ENCODE peak calls at places on chromosome X, in five cellular contexts. O is mammary epithelial cell, S is fibroblast of lung, E is transverse colon, R is MM.1S. L is an unnamed sample.

GRCh38 chrX:13376857-13377441 is 57.1 kb upstream of the ATXN3L start:
- DNase-seq in O (peak; percentile 97), S (peak; percentile 98), E (no peak), R (no peak), L (peak; percentile 78)

GRCh38 chrX:43813898-43814297 is 68.4 kb downstream of the MAOB start:
- DNase-seq in O (no peak), S (peak; percentile 29), E (no peak), R (no peak), L (peak; percentile 1)

GRCh38 chrX:20066968-20067708 is 49.6 kb downstream of the MAP7D2 start:
- DNase-seq in O (peak; percentile 52), S (peak; percentile 59), E (peak; percentile 22), R (peak; percentile 63), L (peak; percentile 7)

GRCh38 chrX:2406891-2407518 is 93.8 kb downstream of the DHRSX start:
- DNase-seq in O (no peak), S (no peak), E (no peak), R (no peak), L (no peak)

GRCh38 chrX:37613898-37614297 is 42.4 kb downstream of the LANCL3 start:
- DNase-seq in O (no peak), S (no peak), E (no peak), R (no peak), L (no peak)

GRCh38 chrX:133563705-133564104 is 148.4 kb upstream of the GPC4 start:
- DNase-seq in O (no peak), S (no peak), E (no peak), R (no peak), L (no peak)

GRCh38 chrX:3345281-3346081 is 971 bp downstream of the MXRA5 start:
- DNase-seq in O (peak; percentile 63), S (peak; percentile 11), E (no peak), R (no peak), L (peak; percentile 46)

GRCh38 chrX:151505796-151506195 is 57.7 kb upstream of the PASD1 start:
- DNase-seq in O (peak; percentile 21), S (no peak), E (no peak), R (no peak), L (peak; percentile 17)

GRCh38 chrX:153877571-153878261 is 8.3 kb downstream of the L1CAM start:
- DNase-seq in O (no peak), S (no peak), E (no peak), R (no peak), L (no peak)

DNA sequence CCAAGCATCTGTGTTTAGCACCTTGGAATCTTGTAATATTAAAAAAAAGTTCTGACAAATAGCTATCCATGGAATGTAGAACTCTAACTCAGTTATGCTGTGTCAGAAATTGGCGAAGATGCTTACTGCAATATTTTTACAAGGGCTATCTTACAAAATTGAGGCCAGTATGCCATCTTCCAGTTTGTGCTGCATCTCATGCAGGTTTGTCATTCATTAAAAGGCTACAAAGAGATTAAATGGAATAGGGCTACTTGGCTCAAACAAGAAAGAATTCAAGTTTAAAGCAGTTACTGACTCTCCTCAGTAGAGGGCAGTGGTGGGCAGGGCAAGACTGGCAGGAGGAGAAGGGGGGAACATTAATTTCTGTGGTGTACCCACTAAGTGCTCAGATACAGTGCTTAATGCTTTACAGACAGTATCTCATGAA is 66.5 kb downstream of the SHROOM4 start:
- DNase-seq in O (peak; percentile 8), S (peak; percentile 19), E (no peak), R (no peak), L (peak; percentile 6)
- H3K4me3 ChIP-seq in O (no peak overlapping the region), S (no peak overlapping the region), E (no peak overlapping the region), R (no peak overlapping the region), L (no peak overlapping the region)

GRCh38 chrX:18946157-18946556 is 37.8 kb downstream of the PHKA2 start:
- DNase-seq in O (no peak), S (no peak), E (no peak), R (no peak), L (no peak)

GRCh38 chrX:18945488-18945887 is 38.4 kb downstream of the PHKA2 start:
- DNase-seq in O (no peak), S (no peak), E (no peak), R (no peak), L (no peak)

GRCh38 chrX:18938710-18939109 is 45.2 kb downstream of the PHKA2 start:
- DNase-seq in O (no peak), S (peak; percentile 26), E (no peak), R (no peak), L (peak; percentile 21)

GRCh38 chrX:18944482-18944881 is 39.4 kb downstream of the PHKA2 start:
- DNase-seq in O (no peak), S (no peak), E (no peak), R (no peak), L (no peak)

DNA sequence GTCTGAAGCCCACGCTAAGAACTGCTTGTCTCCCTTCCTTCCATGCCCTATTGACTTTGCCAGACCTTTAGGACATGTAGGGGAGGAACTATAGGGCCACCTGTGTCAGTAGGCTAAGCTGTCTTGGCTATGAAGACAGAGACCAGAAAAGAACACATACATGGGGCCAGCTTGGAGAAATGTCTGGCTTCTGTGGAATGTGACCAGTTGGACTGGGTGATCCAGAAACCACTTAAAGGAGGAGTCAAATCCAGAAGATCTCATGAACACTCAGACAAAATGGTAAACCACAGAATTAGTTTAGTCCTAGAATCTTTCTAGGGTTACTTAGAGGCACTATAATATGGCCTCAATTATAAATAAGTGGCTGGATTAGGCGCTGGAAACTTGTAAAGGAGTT is 42.0 kb downstream of the PHKA2 start:
- DNase-seq in O (no peak), S (no peak), E (no peak), R (no peak), L (no peak)
- H3K36me3 ChIP-seq in O (no peaks in the 10 kb centered on the region), S (no peaks in the 10 kb centered on the region), E (no peaks in the 10 kb centered on the region), R (no peaks in the 10 kb centered on the region), L (peaks cover 10% of the 10 kb centered on the region)

DNA sequence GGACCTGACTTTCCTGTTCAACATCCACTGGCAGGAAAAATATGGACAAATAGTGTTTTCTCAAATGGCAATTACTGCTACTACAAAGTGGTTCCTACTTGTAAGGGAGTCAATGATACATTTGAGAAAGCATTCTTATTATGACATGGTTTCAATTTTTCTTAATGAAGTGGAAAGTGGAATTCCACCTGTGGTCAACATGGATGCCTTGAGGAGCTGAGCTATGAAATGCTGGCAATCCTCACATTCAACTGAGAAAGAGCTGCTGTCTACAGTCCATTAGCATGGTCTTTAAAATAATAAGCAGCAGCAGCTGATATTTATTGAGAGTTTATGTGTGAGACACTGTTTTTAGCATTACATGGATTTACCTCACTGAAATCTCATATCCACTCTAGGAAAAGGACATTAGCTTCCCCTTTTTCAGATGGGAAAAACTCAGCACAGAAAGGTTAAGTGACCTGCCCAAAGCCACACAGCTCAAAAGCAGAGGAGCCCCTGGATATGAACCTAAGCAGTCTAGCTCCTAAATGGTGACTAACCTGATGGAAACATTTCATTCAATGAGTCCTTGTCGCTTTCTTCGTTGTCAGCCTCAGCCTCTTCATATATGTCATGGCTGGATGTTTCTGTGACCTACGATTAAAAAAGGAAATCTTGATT is 29.2 kb downstream of the MAP7D3 start:
- DNase-seq in O (no peak), S (no peak), E (no peak), R (no peak), L (no peak)
- H3K27me3 ChIP-seq in O (no peaks in the 10 kb centered on the region), S (no peaks in the 10 kb centered on the region), E (no peaks in the 10 kb centered on the region), R (no peaks in the 10 kb centered on the region), L (no peaks in the 10 kb centered on the region)

DNA sequence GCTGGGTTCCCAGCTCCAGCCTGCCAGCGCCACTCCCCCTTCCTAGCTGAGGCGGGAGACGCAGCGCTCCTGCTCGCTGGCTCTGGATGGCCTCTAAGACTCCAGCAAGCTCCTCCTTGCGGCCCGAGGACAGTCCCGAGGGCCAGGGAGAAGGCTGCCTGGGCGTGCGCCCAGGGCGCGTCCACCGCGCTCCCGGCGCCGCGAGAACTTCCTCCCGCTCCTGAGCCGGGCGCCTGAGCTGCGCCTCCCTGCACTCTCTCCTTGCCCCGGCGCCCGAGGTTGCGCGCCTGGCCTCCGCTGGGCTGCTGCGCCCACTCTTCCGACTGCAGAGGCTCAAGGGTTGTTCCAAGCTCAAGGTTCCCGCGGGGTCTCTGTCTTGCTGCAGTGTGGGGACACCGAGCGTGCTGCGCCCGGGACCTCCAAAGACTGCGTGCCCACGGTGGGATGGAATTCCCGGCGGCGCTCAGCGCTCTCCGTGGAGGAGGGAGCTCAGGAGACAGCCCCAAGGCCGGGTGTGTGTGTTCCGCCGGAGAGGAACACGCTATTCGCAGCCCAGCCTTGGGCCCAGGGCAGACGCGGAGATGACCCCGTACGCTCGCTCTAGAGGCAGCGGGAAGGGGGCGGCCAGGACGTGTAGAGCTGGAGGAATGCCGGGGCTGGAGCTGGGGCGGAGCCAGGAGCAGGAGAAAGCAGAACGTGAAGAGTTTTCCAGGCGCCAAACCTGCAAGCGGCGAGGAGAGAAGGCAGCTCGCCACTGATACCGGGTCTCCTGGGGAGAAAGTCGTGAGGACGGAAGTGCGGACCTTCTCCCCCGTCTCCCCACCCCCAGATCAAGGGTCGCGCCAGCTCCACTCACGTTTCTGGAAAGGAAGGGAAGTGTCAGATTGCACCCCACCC is at the start of gene ARHGAP6:
- DNase-seq in O (peak; percentile 39), S (peak; percentile 77), E (peak; percentile 26), R (no peak), L (peak; percentile 62)
- H3K4me3 ChIP-seq in O (no peak within 1 kb of the TSS), S (peak within 1 kb of the TSS; percentile 62), E (peak within 1 kb of the TSS; percentile 33), R (no peak within 1 kb of the TSS), L (peak within 1 kb of the TSS; percentile 48)

GRCh38 chrX:130130990-130131389 is 20.7 kb upstream of the ELF4 start:
- DNase-seq in O (no peak), S (no peak), E (no peak), R (no peak), L (no peak)
- H3K36me3 ChIP-seq in O (peaks cover 10% of the 10 kb centered on the region), S (no peaks in the 10 kb centered on the region), E (no peaks in the 10 kb centered on the region), R (no peaks in the 10 kb centered on the region), L (peaks cover 6% of the 10 kb centered on the region)

DNA sequence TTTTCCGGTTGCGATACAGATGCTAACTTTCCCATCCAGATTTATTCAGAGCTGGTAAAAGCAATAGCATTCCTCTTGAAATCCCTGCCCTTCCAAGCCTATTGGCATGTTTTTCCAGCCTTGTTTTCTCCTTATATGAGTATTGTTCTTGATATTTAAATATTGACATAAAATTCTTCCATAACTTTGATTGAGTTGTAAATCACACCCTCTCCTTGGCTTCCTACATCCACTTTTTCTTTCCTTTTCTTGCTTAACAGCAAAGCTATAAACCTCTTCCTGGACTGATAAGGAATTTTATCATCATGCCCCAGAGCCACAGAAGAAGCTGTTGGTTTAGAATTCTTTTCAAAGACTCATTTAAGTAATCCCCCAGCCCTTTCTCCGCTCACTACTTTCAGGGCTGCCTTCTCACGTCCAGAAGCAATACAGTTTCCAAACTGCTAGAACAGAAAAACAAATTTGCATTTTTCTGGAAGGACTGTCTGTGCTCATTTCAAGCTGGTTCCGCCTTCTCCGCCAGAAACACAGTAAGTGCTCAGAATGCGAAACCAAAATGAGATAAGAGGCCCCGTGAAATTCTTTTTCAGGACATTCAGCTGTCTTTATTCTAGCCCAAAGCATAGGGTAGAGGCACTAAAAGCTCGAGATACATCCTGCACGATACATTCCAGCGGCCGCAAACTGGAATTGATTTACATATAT is 922 bp downstream of the MID1 start:
- DNase-seq in O (no peak), S (no peak), E (no peak), R (peak; percentile 58), L (no peak)
- H3K27me3 ChIP-seq in O (no peaks in the 10 kb centered on the region), S (no peaks in the 10 kb centered on the region), E (no peaks in the 10 kb centered on the region), R (no peaks in the 10 kb centered on the region), L (no peaks in the 10 kb centered on the region)

DNA sequence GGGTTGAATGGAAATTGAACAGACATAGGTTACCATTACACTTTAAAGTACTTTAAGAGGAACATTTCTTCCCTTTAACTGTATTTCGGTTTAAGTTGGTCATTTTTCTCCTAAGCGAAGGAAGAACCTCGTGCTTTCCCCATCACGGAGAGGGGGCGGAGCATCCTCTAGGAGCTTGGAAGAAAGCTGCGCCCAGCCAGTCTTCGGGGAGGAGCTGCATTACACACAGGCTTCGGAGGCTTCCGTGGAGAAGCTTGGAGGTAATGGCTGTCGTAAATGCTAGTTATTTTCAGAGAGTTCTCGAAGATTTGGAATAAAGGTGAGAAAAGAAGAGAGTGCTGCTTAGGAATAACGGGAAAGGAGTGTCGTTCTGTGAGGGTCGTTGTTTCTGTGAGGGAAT is at the start of gene PWWP3B:
- DNase-seq in O (peak; percentile 44), S (peak; percentile 6), E (peak; percentile 23), R (no peak), L (no peak)
- H3K4me3 ChIP-seq in O (peak within 1 kb of the TSS; percentile 41), S (no peak within 1 kb of the TSS), E (no peak within 1 kb of the TSS), R (no peak within 1 kb of the TSS), L (no peak within 1 kb of the TSS)

GRCh38 chrX:53403535-53403934 is 18.9 kb downstream of the SMC1A start:
- DNase-seq in O (no peak), S (no peak), E (no peak), R (no peak), L (no peak)
- H3K36me3 ChIP-seq in O (peaks cover 38% of the 10 kb centered on the region), S (peaks cover 10% of the 10 kb centered on the region), E (no peaks in the 10 kb centered on the region), R (peaks cover 4% of the 10 kb centered on the region), L (peaks cover 23% of the 10 kb centered on the region)

L was measured in MG63.